ENCODE peak calls at places on chromosomes 11 and 22, in eight cellular contexts. N, U, V, P, T, S, M and L are unnamed samples.

GRCh38 chr11:16958833-16959232 is 55.4 kb downstream of the PLEKHA7 start:
- DNase-seq in P (no peak), N (no peak), T (no peak), U (peak), S (no peak), V (no peak), M (no peak), L (no peak)

GRCh38 chr11:120523196-120523595 is 11.6 kb downstream of the GRIK4 start:
- DNase-seq in N (no peak), V (peak), M (no peak), T (no peak), P (no peak), S (peak), U (no peak), L (no peak)

GRCh38 chr11:72786305-72787261 is 7.3 kb downstream of the STARD10 start:
- DNase-seq in T (no peak), M (no peak), V (no peak), U (peak), N (no peak), P (no peak), S (no peak), L (no peak)

GRCh38 chr11:118251858-118252652 is at the start of gene MPZL3:
- DNase-seq in N (peak), M (peak), V (peak), P (peak), U (peak), T (peak), S (peak), L (peak)

GRCh38 chr11:44893250-44894216 is 57.1 kb downstream of the TP53I11 start:
- DNase-seq in M (peak), T (no peak), N (no peak), V (peak), P (peak), S (no peak), U (no peak), L (no peak)

GRCh38 chr22:44210721-44211120 is 30.0 kb downstream of the PARVG start:
- DNase-seq in V (peak), S (no peak), M (no peak), T (no peak), P (no peak), U (no peak), N (no peak), L (no peak)

GRCh38 chr22:33898121-33898520 is 22.2 kb downstream of the LARGE1 start:
- DNase-seq in M (no peak), T (no peak), N (peak), P (no peak), U (no peak), V (no peak), S (no peak), L (no peak)

GRCh38 chr11:14813506-14813905 is 78.5 kb downstream of the CYP2R1 start:
- DNase-seq in T (no peak), P (no peak), U (no peak), V (no peak), S (no peak), N (peak), M (no peak), L (no peak)

GRCh38 chr11:114736806-114737205 is 58.5 kb downstream of the NXPE2 start:
- DNase-seq in N (no peak), S (no peak), P (no peak), U (no peak), T (no peak), M (no peak), V (no peak), L (no peak)

GRCh38 chr11:123246749-123247497 is 51.9 kb upstream of the CLMP start:
- DNase-seq in S (peak), N (peak), V (peak), P (peak), M (peak), T (peak), U (peak), L (peak)

GRCh38 chr11:92651159-92651558 is 318.3 kb upstream of the MTNR1B start:
- DNase-seq in T (no peak), M (no peak), N (no peak), U (no peak), P (no peak), S (no peak), V (no peak), L (no peak)

GRCh38 chr11:126129681-126130671 is 67.3 kb upstream of the CDON start:
- DNase-seq in N (peak), V (peak), P (no peak), S (no peak), U (no peak), T (no peak), M (no peak), L (no peak)

GRCh38 chr11:19813158-19813879 is 100.7 kb downstream of the NAV2 start:
- DNase-seq in T (no peak), S (no peak), U (no peak), N (no peak), V (no peak), M (no peak), P (no peak), L (no peak)

GRCh38 chr22:38416621-38417251 is 38.3 kb downstream of the KCNJ4 start:
- DNase-seq in U (no peak), V (peak), T (no peak), S (peak), N (no peak), P (peak), M (no peak), L (no peak)

GRCh38 chr11:23730307-23730998 is 766.4 kb upstream of the LUZP2 start:
- DNase-seq in S (no peak), M (no peak), U (no peak), V (no peak), P (no peak), N (no peak), T (no peak), L (no peak)

GRCh38 chr22:26580240-26580962 is 9.5 kb downstream of the TPST2 start:
- DNase-seq in N (no peak), M (no peak), S (no peak), P (no peak), V (no peak), T (no peak), U (no peak), L (no peak)

GRCh38 chr11:64998690-64999431 is 2.1 kb upstream of the BATF2 start:
- DNase-seq in P (no peak), U (peak), M (no peak), S (no peak), V (no peak), T (no peak), N (no peak), L (no peak)

GRCh38 chr22:39234867-39235687 is 9.7 kb downstream of the PDGFB start:
- DNase-seq in V (no peak), M (peak), U (peak), T (no peak), N (no peak), P (peak), S (peak), L (no peak)

GRCh38 chr11:68436985-68437926 is 23.3 kb upstream of the PPP6R3 start:
- DNase-seq in V (no peak), P (peak), U (peak), T (no peak), N (peak), M (no peak), S (no peak), L (no peak)

GRCh38 chr22:49094151-49094550 is 733.5 kb downstream of the BRD1 start:
- DNase-seq in S (no peak), N (peak), V (no peak), P (no peak), U (no peak), M (no peak), T (no peak), L (no peak)

GRCh38 chr22:25966448-25966913 is 202.8 kb upstream of the SEZ6L start:
- DNase-seq in N (peak), U (no peak), M (no peak), P (no peak), V (no peak), S (no peak), T (no peak), L (no peak)

GRCh38 chr11:106524446-106524845 is 447.0 kb downstream of the AASDHPPT start:
- DNase-seq in S (no peak), M (no peak), V (no peak), P (no peak), T (no peak), N (no peak), U (no peak), L (no peak)

GRCh38 chr11:121467965-121468364 is 15.2 kb upstream of the SORL1-AS1 start:
- DNase-seq in N (no peak), V (no peak), S (no peak), M (no peak), U (no peak), P (no peak), T (no peak), L (no peak)

GRCh38 chr11:78188012-78188808 is at the start of gene KCTD21:
- DNase-seq in T (peak), U (peak), P (peak), M (peak), V (peak), N (peak), S (peak), L (peak)
- TF ChIP-seq POLR2A in T (no peak), U (no peak), P (peak), M (no peak), V (peak), N (peak), S (no peak), L (peak)

DNA sequence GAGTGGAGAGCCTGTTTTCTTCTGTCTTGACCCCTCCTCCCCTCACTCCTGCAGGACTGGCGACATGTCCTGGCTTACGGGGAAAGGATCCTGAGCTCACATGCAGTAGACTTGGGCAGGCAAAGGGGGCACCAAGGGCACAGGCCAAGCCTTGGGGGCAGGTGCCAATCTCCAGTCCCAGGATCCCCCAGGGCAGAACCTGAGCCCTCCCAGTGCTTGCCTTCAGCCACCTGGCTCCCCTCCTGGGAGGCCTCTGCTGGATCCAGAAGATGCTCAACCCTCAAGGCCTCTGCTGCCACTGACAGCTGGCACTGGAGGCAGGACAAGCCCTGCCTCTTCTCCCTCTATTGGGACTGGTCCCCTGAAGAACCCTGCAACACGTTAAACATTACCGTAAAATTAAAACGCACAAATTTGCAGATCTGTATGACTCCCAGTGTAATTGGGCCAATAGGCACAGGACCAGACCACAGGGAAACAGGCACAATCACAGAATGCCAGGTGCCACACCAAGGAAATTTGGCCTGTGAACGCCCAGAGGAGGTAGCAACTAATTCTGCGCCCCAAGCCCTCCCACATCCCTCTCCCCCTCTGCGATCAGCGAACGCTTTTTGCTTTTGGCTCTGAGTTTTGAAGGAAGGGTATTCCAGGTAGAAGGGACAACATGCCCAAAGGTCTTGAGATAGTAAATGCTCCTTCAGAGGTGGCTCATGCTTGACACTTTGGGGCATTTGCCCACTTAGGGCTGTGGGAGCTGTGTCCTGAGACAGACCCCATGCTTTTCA is 967 bp upstream of the LZTR1 start:
- DNase-seq in V (no peak), S (no peak), U (no peak), T (no peak), M (no peak), P (no peak), N (no peak), L (no peak)
- TF ChIP-seq POLR2A in V (no peak), S (no peak), U (no peak), T (no peak), M (no peak), P (no peak), N (no peak), L (no peak)

GRCh38 chr22:42090596-42091445 is at the start of gene NDUFA6:
- DNase-seq in M (peak), V (peak), P (peak), N (peak), T (peak), U (peak), S (peak), L (peak)
- TF ChIP-seq POLR2A in M (no peak), V (peak), P (peak), N (peak), T (peak), U (peak), S (peak), L (peak)

DNA sequence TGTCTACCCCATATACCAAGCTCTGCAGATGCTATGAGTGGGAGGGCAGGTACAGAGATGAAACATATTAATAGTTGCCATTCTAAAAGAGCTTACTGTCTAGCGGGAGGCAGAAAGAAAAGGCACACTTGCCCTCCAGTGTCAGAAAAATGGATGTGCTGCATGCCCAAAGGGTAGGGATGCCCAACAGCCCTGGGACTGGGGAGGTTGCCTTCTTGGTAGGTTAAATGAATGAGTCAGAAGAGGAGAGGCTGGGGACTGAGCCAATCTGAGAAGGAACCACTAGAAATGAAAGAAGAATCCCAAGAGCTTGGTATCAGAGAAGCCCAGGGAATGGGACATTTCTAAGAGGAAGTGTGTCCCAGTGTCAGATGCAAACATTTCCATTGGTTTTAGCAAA is 1.2 kb downstream of the BIRC3 start:
- DNase-seq in S (no peak), P (no peak), T (no peak), M (no peak), U (no peak), N (no peak), V (no peak), L (no peak)
- TF ChIP-seq POLR2A in S (no peak), P (no peak), T (peak), M (no peak), U (no peak), N (no peak), V (no peak), L (no peak)

GRCh38 chr11:66438504-66439466 is at the start of gene MRPL11:
- DNase-seq in N (peak), T (peak), U (peak), S (peak), V (peak), P (peak), M (peak), L (peak)
- TF ChIP-seq POLR2A in N (peak), T (peak), U (no peak), S (no peak), V (no peak), P (no peak), M (no peak), L (peak)

GRCh38 chr11:67289651-67290479 is 762 bp downstream of the ANKRD13D start:
- DNase-seq in N (no peak), M (no peak), S (peak), T (no peak), P (no peak), V (peak), U (peak), L (peak)

GRCh38 chr11:67292671-67293070 is 3.6 kb downstream of the ANKRD13D start:
- DNase-seq in T (no peak), S (no peak), N (no peak), M (no peak), P (no peak), V (no peak), U (no peak), L (no peak)

GRCh38 chr11:67291481-67292381 is 2.6 kb downstream of the ANKRD13D start:
- DNase-seq in U (no peak), M (no peak), P (no peak), T (no peak), V (peak), S (peak), N (no peak), L (no peak)

GRCh38 chr11:67289226-67289650 is at the start of gene ANKRD13D:
- DNase-seq in S (peak), V (peak), U (peak), P (no peak), M (no peak), N (no peak), T (no peak), L (no peak)

DNA sequence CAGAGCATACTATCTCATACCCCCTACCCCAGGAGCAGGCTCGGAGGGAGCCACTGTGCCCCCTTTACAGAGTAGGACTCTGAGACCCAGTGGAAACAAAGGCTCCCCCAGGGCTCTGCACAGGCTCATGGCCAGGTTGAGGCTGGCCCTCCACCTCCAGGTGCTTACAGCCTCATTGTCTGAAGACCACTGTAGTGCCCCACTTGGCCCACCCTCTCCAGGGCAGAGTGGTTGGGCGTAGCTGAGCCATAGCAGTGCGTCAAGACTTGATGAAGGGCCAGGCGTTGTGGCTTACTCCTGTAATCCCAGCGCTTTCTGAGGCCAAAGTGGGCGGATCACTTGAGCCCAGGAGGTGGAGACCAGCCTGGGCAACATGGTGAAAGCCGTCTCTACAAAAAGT is 1.7 kb downstream of the ANKRD13D start:
- DNase-seq in T (no peak), U (no peak), S (peak), N (no peak), V (peak), P (no peak), M (no peak), L (no peak)
- TF ChIP-seq POLR2A in T (no peak), U (no peak), S (no peak), N (no peak), V (no peak), P (no peak), M (no peak), L (no peak)

DNA sequence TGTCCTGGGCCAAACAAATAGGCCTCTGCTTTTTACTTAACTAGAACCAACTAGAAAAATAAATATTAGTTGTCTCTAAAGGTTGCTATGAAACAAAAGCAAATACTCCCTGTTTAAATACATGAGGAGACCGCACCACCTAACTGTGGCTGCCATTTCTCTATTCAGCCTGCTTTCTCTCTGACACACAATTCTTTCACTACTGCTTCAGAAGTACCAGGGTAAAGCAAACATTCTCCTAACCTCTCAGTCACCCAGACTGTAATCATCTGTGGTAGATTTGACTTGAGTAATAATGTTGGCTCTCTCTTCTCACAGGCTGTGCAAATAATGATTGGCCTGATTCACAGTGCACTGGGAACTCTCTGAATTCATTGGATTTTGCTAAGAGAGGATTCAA is 41.0 kb upstream of the MS4A8 start:
- DNase-seq in S (no peak), U (peak), P (no peak), T (no peak), V (no peak), M (no peak), N (no peak), L (no peak)
- TF ChIP-seq POLR2A in S (no peak), U (no peak), P (no peak), T (no peak), V (no peak), M (no peak), N (no peak), L (no peak)

GRCh38 chr22:50357222-50357621 is 14.1 kb downstream of the PPP6R2 start:
- DNase-seq in T (no peak), M (no peak), V (no peak), N (no peak), P (no peak), S (no peak), U (no peak), L (no peak)
- TF ChIP-seq POLR2A in T (no peak), M (no peak), V (no peak), N (no peak), P (no peak), S (no peak), U (no peak), L (no peak)